ENCODE peak calls at places on chromosomes 4 and X, in five cellular contexts. One of them, this sample, is unnamed.

GRCh38 chr4:10787365-10787764 is 102.8 kb upstream of the CLNK start:
- DNase-seq in K562: no peak
- DNase-seq in H1: no peak
- DNase-seq in GM12878: no peak
- DNase-seq in HepG2: no peak
- DNase-seq in this sample: no peak

GRCh38 chr4:3820016-3820805 is 54.0 kb downstream of the ADRA2C start:
- DNase-seq in GM12878: no peak
- DNase-seq in H1: no peak
- DNase-seq in K562: no peak
- DNase-seq in HepG2: no peak
- DNase-seq in this sample: no peak

GRCh38 chr4:166941629-166942028 is 292.7 kb downstream of the SPOCK3 start:
- DNase-seq in HepG2: no peak
- DNase-seq in K562: no peak
- DNase-seq in GM12878: peak; percentile 7
- DNase-seq in H1: no peak
- DNase-seq in this sample: no peak

GRCh38 chrX:119685225-119686066 is 7.5 kb downstream of the SEPTIN6 start:
- DNase-seq in K562: peak; percentile 65
- DNase-seq in HepG2: no peak
- DNase-seq in H1: no peak
- DNase-seq in GM12878: no peak
- DNase-seq in this sample: no peak

GRCh38 chrX:6778547-6779231 is 243.8 kb upstream of the VCX3A start:
- DNase-seq in K562: no peak
- DNase-seq in H1: no peak
- DNase-seq in GM12878: no peak
- DNase-seq in HepG2: no peak
- DNase-seq in this sample: peak; percentile 60

GRCh38 chr4:70958681-70959080 is 34.8 kb upstream of the DCK start:
- DNase-seq in K562: no peak
- DNase-seq in H1: no peak
- DNase-seq in HepG2: no peak
- DNase-seq in GM12878: no peak
- DNase-seq in this sample: no peak

GRCh38 chrX:24131476-24131875 is 18.1 kb upstream of the ZFX start:
- DNase-seq in HepG2: no peak
- DNase-seq in K562: no peak
- DNase-seq in H1: no peak
- DNase-seq in GM12878: no peak
- DNase-seq in this sample: no peak

GRCh38 chr4:180953572-180953971 is 1289.6 kb upstream of the TENM3 start:
- DNase-seq in H1: no peak
- DNase-seq in HepG2: peak; percentile 2
- DNase-seq in GM12878: no peak
- DNase-seq in K562: no peak
- DNase-seq in this sample: peak; percentile 57

GRCh38 chrX:68902706-68903105 is 73.9 kb downstream of the EFNB1 start:
- DNase-seq in GM12878: no peak
- DNase-seq in HepG2: no peak
- DNase-seq in H1: no peak
- DNase-seq in K562: no peak
- DNase-seq in this sample: no peak

GRCh38 chr4:87108142-87108546 is 112.3 kb downstream of the KLHL8 start:
- DNase-seq in H1: no peak
- DNase-seq in GM12878: no peak
- DNase-seq in K562: no peak
- DNase-seq in HepG2: no peak
- DNase-seq in this sample: no peak

GRCh38 chrX:68939868-68940267 is 111.0 kb downstream of the EFNB1 start:
- DNase-seq in GM12878: no peak
- DNase-seq in K562: no peak
- DNase-seq in H1: no peak
- DNase-seq in HepG2: no peak
- DNase-seq in this sample: no peak

GRCh38 chr4:55866973-55867574 is 13.6 kb downstream of the EXOC1 start:
- DNase-seq in K562: peak; percentile 75
- DNase-seq in GM12878: peak; percentile 38
- DNase-seq in H1: no peak
- DNase-seq in HepG2: peak; percentile 65
- DNase-seq in this sample: peak; percentile 77

GRCh38 chr4:89486042-89486441 is 178.4 kb upstream of the GPRIN3 start:
- DNase-seq in GM12878: no peak
- DNase-seq in H1: no peak
- DNase-seq in K562: no peak
- DNase-seq in HepG2: no peak
- DNase-seq in this sample: no peak

GRCh38 chr4:121370729-121371325 is 10.0 kb downstream of the QRFPR start:
- DNase-seq in GM12878: no peak
- DNase-seq in K562: peak; percentile 43
- DNase-seq in H1: no peak
- DNase-seq in HepG2: peak; percentile 17
- DNase-seq in this sample: peak; percentile 66

GRCh38 chrX:30979271-30979670 is 90.2 kb upstream of the TAB3 start:
- DNase-seq in K562: no peak
- DNase-seq in GM12878: no peak
- DNase-seq in HepG2: peak; percentile 56
- DNase-seq in H1: no peak
- DNase-seq in this sample: no peak

GRCh38 chr4:120509222-120509621 is 413.3 kb downstream of the PRDM5 start:
- DNase-seq in GM12878: no peak
- DNase-seq in H1: no peak
- DNase-seq in HepG2: no peak
- DNase-seq in K562: no peak
- DNase-seq in this sample: peak; percentile 11

GRCh38 chrX:153736071-153736820 is 11.6 kb downstream of the ABCD1 start:
- DNase-seq in GM12878: no peak
- DNase-seq in K562: no peak
- DNase-seq in HepG2: no peak
- DNase-seq in H1: no peak
- DNase-seq in this sample: no peak

GRCh38 chr4:103786014-103786413 is 66.2 kb upstream of the TACR3 start:
- DNase-seq in H1: no peak
- DNase-seq in GM12878: peak; percentile 17
- DNase-seq in K562: peak; percentile 57
- DNase-seq in HepG2: peak; percentile 64
- DNase-seq in this sample: peak; percentile 91

GRCh38 chr4:146340798-146341197 is 126.5 kb downstream of the REELD1 start:
- DNase-seq in GM12878: no peak
- DNase-seq in HepG2: no peak
- DNase-seq in K562: no peak
- DNase-seq in H1: no peak
- DNase-seq in this sample: peak; percentile 21

GRCh38 chrX:80879143-80879542 is 69.5 kb upstream of the BRWD3 start:
- DNase-seq in K562: no peak
- DNase-seq in GM12878: no peak
- DNase-seq in HepG2: no peak
- DNase-seq in H1: no peak
- DNase-seq in this sample: no peak

GRCh38 chr4:81635128-81635527 is 163.4 kb upstream of the RASGEF1B start:
- DNase-seq in HepG2: no peak
- DNase-seq in GM12878: no peak
- DNase-seq in H1: no peak
- DNase-seq in K562: no peak
- DNase-seq in this sample: no peak

GRCh38 chrX:8374041-8374825 is 90.4 kb upstream of the VCX3B start:
- DNase-seq in HepG2: no peak
- DNase-seq in H1: no peak
- DNase-seq in GM12878: no peak
- DNase-seq in K562: no peak
- DNase-seq in this sample: no peak
- TF ChIP-seq POLR2AphosphoS5 in HepG2: no peak
- TF ChIP-seq POLR2AphosphoS5 in H1: no peak
- TF ChIP-seq POLR2AphosphoS5 in GM12878: no peak
- TF ChIP-seq POLR2AphosphoS5 in K562: no peak
- TF ChIP-seq POLR2AphosphoS5 in this sample: no peak

GRCh38 chr4:183635333-183635732 is 23.7 kb downstream of the RWDD4 start:
- DNase-seq in HepG2: no peak
- DNase-seq in H1: no peak
- DNase-seq in K562: no peak
- DNase-seq in GM12878: no peak
- DNase-seq in this sample: peak; percentile 58
- TF ChIP-seq CREB1 in HepG2: no peak
- TF ChIP-seq CREB1 in H1: no peak
- TF ChIP-seq CREB1 in K562: no peak
- TF ChIP-seq CREB1 in GM12878: no peak
- TF ChIP-seq CREB1 in this sample: no peak

GRCh38 chr4:20809796-20810195 is 109.5 kb downstream of the PACRGL start:
- DNase-seq in H1: peak; percentile 19
- DNase-seq in HepG2: peak; percentile 6
- DNase-seq in GM12878: no peak
- DNase-seq in K562: no peak
- DNase-seq in this sample: peak; percentile 37

GRCh38 chr4:20816287-20816686 is 116.0 kb downstream of the PACRGL start:
- DNase-seq in GM12878: no peak
- DNase-seq in K562: no peak
- DNase-seq in HepG2: no peak
- DNase-seq in H1: no peak
- DNase-seq in this sample: no peak

DNA sequence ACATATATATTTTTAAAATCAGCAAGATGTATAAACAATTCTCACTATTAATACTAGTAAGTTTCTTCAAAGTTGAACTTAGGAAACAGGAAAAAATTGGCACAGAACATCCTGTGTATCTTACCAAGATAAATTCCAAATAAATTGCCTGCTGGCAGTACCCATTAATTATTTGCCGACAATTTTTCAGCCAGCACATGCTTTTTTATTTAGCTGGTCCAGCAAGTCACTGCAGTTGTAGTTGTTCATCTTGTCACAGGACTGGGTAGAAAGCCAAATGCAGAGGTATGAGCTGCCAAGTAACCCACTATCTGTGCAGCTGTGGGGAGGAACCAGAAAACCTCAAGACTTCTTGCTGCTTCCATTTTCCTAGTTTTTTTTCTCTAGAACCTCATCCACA is 113.4 kb downstream of the PACRGL start:
- DNase-seq in H1: no peak
- DNase-seq in GM12878: no peak
- DNase-seq in HepG2: no peak
- DNase-seq in K562: no peak
- DNase-seq in this sample: no peak
- TF ChIP-seq POLR2AphosphoS5 in H1: no peak
- TF ChIP-seq POLR2AphosphoS5 in GM12878: no peak
- TF ChIP-seq POLR2AphosphoS5 in HepG2: no peak
- TF ChIP-seq POLR2AphosphoS5 in K562: no peak
- TF ChIP-seq POLR2AphosphoS5 in this sample: no peak

GRCh38 chr4:61628282-61628681 is 428.2 kb downstream of the ADGRL3 start:
- DNase-seq in HepG2: no peak
- DNase-seq in H1: no peak
- DNase-seq in K562: no peak
- DNase-seq in GM12878: no peak
- DNase-seq in this sample: no peak
- TF ChIP-seq CREB1 in HepG2: no peak
- TF ChIP-seq CREB1 in H1: no peak
- TF ChIP-seq CREB1 in K562: no peak
- TF ChIP-seq CREB1 in GM12878: no peak
- TF ChIP-seq CREB1 in this sample: no peak

DNA sequence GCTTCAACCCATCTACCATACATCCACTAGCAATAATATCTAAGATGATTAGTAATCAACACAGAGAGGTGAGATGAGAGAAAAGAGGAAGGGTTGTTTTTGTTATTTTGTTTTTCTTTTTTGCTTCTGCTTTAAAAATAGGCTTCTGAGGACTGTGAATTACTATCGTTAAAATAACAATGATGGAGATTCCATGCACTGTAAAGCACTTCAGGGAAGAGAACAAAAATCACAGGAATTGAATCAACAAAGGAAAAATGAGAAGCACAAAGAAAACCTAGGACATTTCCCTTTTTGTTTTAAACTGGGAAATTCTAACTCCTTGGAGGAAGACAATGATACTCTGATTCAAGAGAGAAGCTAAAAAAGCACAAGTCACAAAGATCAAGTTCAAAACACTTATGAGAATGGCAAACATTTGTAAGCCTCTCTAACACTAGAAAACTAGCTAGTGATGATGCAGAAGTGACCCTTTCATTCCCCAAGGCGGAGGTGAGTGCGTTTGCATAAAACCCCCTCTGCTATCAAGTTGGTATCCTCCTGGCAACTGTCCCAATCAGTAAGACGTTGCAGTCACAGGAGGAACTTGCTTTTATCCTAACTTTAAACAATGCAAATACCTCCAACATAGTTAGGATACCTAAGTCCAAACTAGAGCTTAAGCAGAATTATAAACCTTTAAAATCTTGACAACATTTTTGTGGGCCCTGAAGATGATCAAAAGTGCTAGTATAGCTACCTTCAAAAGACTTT is 308.5 kb downstream of the CAMK2D start:
- DNase-seq in H1: peak; percentile 53
- DNase-seq in HepG2: no peak
- DNase-seq in K562: no peak
- DNase-seq in GM12878: no peak
- DNase-seq in this sample: peak; percentile 92
- TF ChIP-seq POLR2AphosphoS5 in H1: peak; percentile 53
- TF ChIP-seq POLR2AphosphoS5 in HepG2: no peak
- TF ChIP-seq POLR2AphosphoS5 in K562: no peak
- TF ChIP-seq POLR2AphosphoS5 in GM12878: no peak
- TF ChIP-seq POLR2AphosphoS5 in this sample: no peak

GRCh38 chrX:2243913-2244460 is 256.8 kb downstream of the DHRSX start:
- DNase-seq in K562: peak; percentile 52
- DNase-seq in H1: no peak
- DNase-seq in HepG2: no peak
- DNase-seq in GM12878: no peak
- DNase-seq in this sample: no peak
- TF ChIP-seq CREB1 in K562: no peak
- TF ChIP-seq CREB1 in H1: no peak
- TF ChIP-seq CREB1 in HepG2: no peak
- TF ChIP-seq CREB1 in GM12878: no peak
- TF ChIP-seq CREB1 in this sample: no peak

DNA sequence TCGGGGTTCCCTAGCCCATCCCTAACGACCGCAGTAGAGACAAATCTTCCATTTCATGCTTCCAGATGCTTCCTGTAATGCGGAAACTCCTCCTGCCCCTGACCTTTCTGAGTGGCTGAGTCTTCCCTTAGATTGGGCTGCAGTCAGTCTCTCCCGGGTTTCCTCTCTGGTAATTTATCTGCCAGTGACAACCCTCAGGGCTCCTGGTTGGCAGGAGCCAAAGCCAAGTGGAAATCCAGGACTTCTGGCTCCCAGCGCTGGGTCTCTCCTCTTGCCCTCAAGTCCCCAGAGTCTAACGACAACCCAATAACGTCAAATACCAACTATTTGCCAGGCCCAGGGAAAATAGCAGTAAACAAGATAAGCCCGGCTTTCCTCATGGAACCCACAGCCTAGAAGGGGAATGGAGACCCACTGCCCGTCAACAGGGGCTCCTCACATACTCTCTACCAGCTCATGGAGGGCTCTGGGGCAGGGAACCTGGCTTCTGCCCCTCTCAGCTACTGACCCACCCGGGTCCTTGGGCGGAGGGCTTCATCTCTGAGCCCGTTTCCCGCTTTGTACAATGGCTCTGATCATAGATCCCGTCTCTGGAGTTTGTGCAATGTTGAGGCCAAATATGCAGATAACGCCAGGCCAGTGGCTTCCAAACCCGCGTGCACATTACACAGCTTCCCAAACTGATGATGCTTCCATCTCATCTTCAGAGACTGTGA is 1.1 kb upstream of the TBC1D14 start:
- DNase-seq in GM12878: no peak
- DNase-seq in H1: no peak
- DNase-seq in K562: peak; percentile 34
- DNase-seq in HepG2: no peak
- DNase-seq in this sample: no peak
- TF ChIP-seq POLR2AphosphoS5 in GM12878: no peak
- TF ChIP-seq POLR2AphosphoS5 in H1: no peak
- TF ChIP-seq POLR2AphosphoS5 in K562: no peak
- TF ChIP-seq POLR2AphosphoS5 in HepG2: no peak
- TF ChIP-seq POLR2AphosphoS5 in this sample: no peak

This sample was measured in GM23338.